ENCODE peak calls at places on chromosomes 16 and 17, in nine cellular contexts. One of them, this sample, is unnamed.

GRCh38 chr16:76204249-76204648 is 73.0 kb upstream of the CNTNAP4 start:
- DNase-seq in activated CD4-positive, alpha-beta memory T cell treated with anti-CD3 and anti-CD28 coated beads for 36 hours: no peak
- DNase-seq in NCI-H2081: no peak
- DNase-seq in SK-MEL-5: no peak
- DNase-seq in head of caudate nucleus: no peak
- DNase-seq in activated CD4-positive, alpha-beta T cell treated with anti-CD3 and anti-CD28 coated beads, Interleukin-2, amount 50 U/mL, for 1 hour: no peak
- DNase-seq in mucosa of descending colon: no peak
- DNase-seq in activated B cell treated with CpG ODN at 0.5 μM for 24 hours: no peak
- DNase-seq in globus pallidus: no peak
- DNase-seq in this sample: no peak

GRCh38 chr17:71251276-71251675 is 869.5 kb upstream of the SOX9 start:
- DNase-seq in activated CD4-positive, alpha-beta memory T cell treated with anti-CD3 and anti-CD28 coated beads for 36 hours: no peak
- DNase-seq in NCI-H2081: no peak
- DNase-seq in SK-MEL-5: peak; percentile 11
- DNase-seq in head of caudate nucleus: no peak
- DNase-seq in activated CD4-positive, alpha-beta T cell treated with anti-CD3 and anti-CD28 coated beads, Interleukin-2, amount 50 U/mL, for 1 hour: no peak
- DNase-seq in mucosa of descending colon: no peak
- DNase-seq in activated B cell treated with CpG ODN at 0.5 μM for 24 hours: no peak
- DNase-seq in globus pallidus: no peak
- DNase-seq in this sample: no peak

GRCh38 chr17:67366193-67367157 is at the start of gene PSMD12:
- DNase-seq in activated CD4-positive, alpha-beta memory T cell treated with anti-CD3 and anti-CD28 coated beads for 36 hours: peak; percentile 96
- DNase-seq in NCI-H2081: peak; percentile 95
- DNase-seq in SK-MEL-5: peak; percentile 94
- DNase-seq in head of caudate nucleus: peak; percentile 95
- DNase-seq in activated CD4-positive, alpha-beta T cell treated with anti-CD3 and anti-CD28 coated beads, Interleukin-2, amount 50 U/mL, for 1 hour: peak; percentile 92
- DNase-seq in mucosa of descending colon: peak; percentile 96
- DNase-seq in activated B cell treated with CpG ODN at 0.5 μM for 24 hours: peak; percentile 94
- DNase-seq in globus pallidus: peak; percentile 91
- DNase-seq in this sample: peak; percentile 88

GRCh38 chr17:48335168-48335567 is 94.8 kb downstream of the SKAP1 start:
- DNase-seq in activated CD4-positive, alpha-beta memory T cell treated with anti-CD3 and anti-CD28 coated beads for 36 hours: no peak
- DNase-seq in NCI-H2081: no peak
- DNase-seq in SK-MEL-5: no peak
- DNase-seq in head of caudate nucleus: no peak
- DNase-seq in activated CD4-positive, alpha-beta T cell treated with anti-CD3 and anti-CD28 coated beads, Interleukin-2, amount 50 U/mL, for 1 hour: no peak
- DNase-seq in mucosa of descending colon: no peak
- DNase-seq in activated B cell treated with CpG ODN at 0.5 μM for 24 hours: no peak
- DNase-seq in globus pallidus: no peak
- DNase-seq in this sample: no peak

GRCh38 chr17:63421681-63422645 is 24.1 kb downstream of the CYB561 start:
- DNase-seq in activated CD4-positive, alpha-beta memory T cell treated with anti-CD3 and anti-CD28 coated beads for 36 hours: no peak
- DNase-seq in NCI-H2081: no peak
- DNase-seq in SK-MEL-5: no peak
- DNase-seq in head of caudate nucleus: no peak
- DNase-seq in activated CD4-positive, alpha-beta T cell treated with anti-CD3 and anti-CD28 coated beads, Interleukin-2, amount 50 U/mL, for 1 hour: no peak
- DNase-seq in mucosa of descending colon: no peak
- DNase-seq in activated B cell treated with CpG ODN at 0.5 μM for 24 hours: no peak
- DNase-seq in globus pallidus: no peak
- DNase-seq in this sample: no peak

GRCh38 chr17:78764871-78765270 is 17.2 kb downstream of the CYTH1 start:
- DNase-seq in activated CD4-positive, alpha-beta memory T cell treated with anti-CD3 and anti-CD28 coated beads for 36 hours: no peak
- DNase-seq in NCI-H2081: no peak
- DNase-seq in SK-MEL-5: no peak
- DNase-seq in head of caudate nucleus: peak; percentile 22
- DNase-seq in activated CD4-positive, alpha-beta T cell treated with anti-CD3 and anti-CD28 coated beads, Interleukin-2, amount 50 U/mL, for 1 hour: no peak
- DNase-seq in mucosa of descending colon: no peak
- DNase-seq in activated B cell treated with CpG ODN at 0.5 μM for 24 hours: no peak
- DNase-seq in globus pallidus: peak; percentile 78
- DNase-seq in this sample: no peak

GRCh38 chr16:24116989-24117388 is 139.1 kb upstream of the CACNG3 start:
- DNase-seq in activated CD4-positive, alpha-beta memory T cell treated with anti-CD3 and anti-CD28 coated beads for 36 hours: no peak
- DNase-seq in NCI-H2081: no peak
- DNase-seq in SK-MEL-5: no peak
- DNase-seq in head of caudate nucleus: no peak
- DNase-seq in activated CD4-positive, alpha-beta T cell treated with anti-CD3 and anti-CD28 coated beads, Interleukin-2, amount 50 U/mL, for 1 hour: no peak
- DNase-seq in mucosa of descending colon: no peak
- DNase-seq in activated B cell treated with CpG ODN at 0.5 μM for 24 hours: no peak
- DNase-seq in globus pallidus: no peak
- DNase-seq in this sample: no peak

GRCh38 chr17:16512011-16512410 is 20.0 kb upstream of the LRRC75A start:
- DNase-seq in activated CD4-positive, alpha-beta memory T cell treated with anti-CD3 and anti-CD28 coated beads for 36 hours: no peak
- DNase-seq in NCI-H2081: peak; percentile 51
- DNase-seq in SK-MEL-5: no peak
- DNase-seq in head of caudate nucleus: no peak
- DNase-seq in activated CD4-positive, alpha-beta T cell treated with anti-CD3 and anti-CD28 coated beads, Interleukin-2, amount 50 U/mL, for 1 hour: no peak
- DNase-seq in mucosa of descending colon: no peak
- DNase-seq in activated B cell treated with CpG ODN at 0.5 μM for 24 hours: no peak
- DNase-seq in globus pallidus: no peak
- DNase-seq in this sample: no peak

GRCh38 chr16:371729-372521 is 1.6 kb upstream of the MRPL28 start:
- DNase-seq in activated CD4-positive, alpha-beta memory T cell treated with anti-CD3 and anti-CD28 coated beads for 36 hours: no peak
- DNase-seq in NCI-H2081: no peak
- DNase-seq in SK-MEL-5: no peak
- DNase-seq in head of caudate nucleus: no peak
- DNase-seq in activated CD4-positive, alpha-beta T cell treated with anti-CD3 and anti-CD28 coated beads, Interleukin-2, amount 50 U/mL, for 1 hour: no peak
- DNase-seq in mucosa of descending colon: no peak
- DNase-seq in activated B cell treated with CpG ODN at 0.5 μM for 24 hours: no peak
- DNase-seq in globus pallidus: no peak
- DNase-seq in this sample: no peak

GRCh38 chr17:60393840-60394529 is 2.1 kb upstream of the USP32 start:
- DNase-seq in activated CD4-positive, alpha-beta memory T cell treated with anti-CD3 and anti-CD28 coated beads for 36 hours: no peak
- DNase-seq in NCI-H2081: no peak
- DNase-seq in SK-MEL-5: no peak
- DNase-seq in head of caudate nucleus: no peak
- DNase-seq in activated CD4-positive, alpha-beta T cell treated with anti-CD3 and anti-CD28 coated beads, Interleukin-2, amount 50 U/mL, for 1 hour: no peak
- DNase-seq in mucosa of descending colon: no peak
- DNase-seq in activated B cell treated with CpG ODN at 0.5 μM for 24 hours: no peak
- DNase-seq in globus pallidus: no peak
- DNase-seq in this sample: no peak

GRCh38 chr17:80678621-80679020 is 134.0 kb downstream of the RPTOR start:
- DNase-seq in activated CD4-positive, alpha-beta memory T cell treated with anti-CD3 and anti-CD28 coated beads for 36 hours: peak; percentile 67
- DNase-seq in NCI-H2081: no peak
- DNase-seq in SK-MEL-5: no peak
- DNase-seq in head of caudate nucleus: peak; percentile 19
- DNase-seq in activated CD4-positive, alpha-beta T cell treated with anti-CD3 and anti-CD28 coated beads, Interleukin-2, amount 50 U/mL, for 1 hour: peak; percentile 20
- DNase-seq in mucosa of descending colon: no peak
- DNase-seq in activated B cell treated with CpG ODN at 0.5 μM for 24 hours: no peak
- DNase-seq in globus pallidus: peak; percentile 44
- DNase-seq in this sample: no peak

GRCh38 chr16:22297114-22297870 is at the start of gene POLR3E:
- DNase-seq in activated CD4-positive, alpha-beta memory T cell treated with anti-CD3 and anti-CD28 coated beads for 36 hours: peak; percentile 100
- DNase-seq in NCI-H2081: peak; percentile 94
- DNase-seq in SK-MEL-5: peak; percentile 96
- DNase-seq in head of caudate nucleus: peak; percentile 98
- DNase-seq in activated CD4-positive, alpha-beta T cell treated with anti-CD3 and anti-CD28 coated beads, Interleukin-2, amount 50 U/mL, for 1 hour: peak; percentile 100
- DNase-seq in mucosa of descending colon: peak; percentile 99
- DNase-seq in activated B cell treated with CpG ODN at 0.5 μM for 24 hours: peak; percentile 100
- DNase-seq in globus pallidus: peak; percentile 98
- DNase-seq in this sample: peak; percentile 99

GRCh38 chr17:17575360-17576251 is 15.9 kb downstream of the PEMT start:
- DNase-seq in activated CD4-positive, alpha-beta memory T cell treated with anti-CD3 and anti-CD28 coated beads for 36 hours: no peak
- DNase-seq in NCI-H2081: no peak
- DNase-seq in SK-MEL-5: no peak
- DNase-seq in head of caudate nucleus: no peak
- DNase-seq in activated CD4-positive, alpha-beta T cell treated with anti-CD3 and anti-CD28 coated beads, Interleukin-2, amount 50 U/mL, for 1 hour: no peak
- DNase-seq in mucosa of descending colon: no peak
- DNase-seq in activated B cell treated with CpG ODN at 0.5 μM for 24 hours: no peak
- DNase-seq in globus pallidus: no peak
- DNase-seq in this sample: no peak

GRCh38 chr17:7208754-7209460 is 10.7 kb downstream of the DLG4 start:
- DNase-seq in activated CD4-positive, alpha-beta memory T cell treated with anti-CD3 and anti-CD28 coated beads for 36 hours: no peak
- DNase-seq in NCI-H2081: no peak
- DNase-seq in SK-MEL-5: no peak
- DNase-seq in head of caudate nucleus: no peak
- DNase-seq in activated CD4-positive, alpha-beta T cell treated with anti-CD3 and anti-CD28 coated beads, Interleukin-2, amount 50 U/mL, for 1 hour: no peak
- DNase-seq in mucosa of descending colon: peak; percentile 20
- DNase-seq in activated B cell treated with CpG ODN at 0.5 μM for 24 hours: no peak
- DNase-seq in globus pallidus: no peak
- DNase-seq in this sample: no peak

GRCh38 chr17:70767102-70767701 is 597.9 kb downstream of the KCNJ2 start:
- DNase-seq in activated CD4-positive, alpha-beta memory T cell treated with anti-CD3 and anti-CD28 coated beads for 36 hours: no peak
- DNase-seq in NCI-H2081: peak; percentile 61
- DNase-seq in SK-MEL-5: peak; percentile 68
- DNase-seq in head of caudate nucleus: no peak
- DNase-seq in activated CD4-positive, alpha-beta T cell treated with anti-CD3 and anti-CD28 coated beads, Interleukin-2, amount 50 U/mL, for 1 hour: no peak
- DNase-seq in mucosa of descending colon: no peak
- DNase-seq in activated B cell treated with CpG ODN at 0.5 μM for 24 hours: no peak
- DNase-seq in globus pallidus: peak; percentile 47
- DNase-seq in this sample: no peak

GRCh38 chr17:19270951-19271611 is 33.9 kb downstream of the EPN2 start:
- DNase-seq in activated CD4-positive, alpha-beta memory T cell treated with anti-CD3 and anti-CD28 coated beads for 36 hours: no peak
- DNase-seq in NCI-H2081: no peak
- DNase-seq in SK-MEL-5: no peak
- DNase-seq in head of caudate nucleus: no peak
- DNase-seq in activated CD4-positive, alpha-beta T cell treated with anti-CD3 and anti-CD28 coated beads, Interleukin-2, amount 50 U/mL, for 1 hour: no peak
- DNase-seq in mucosa of descending colon: no peak
- DNase-seq in activated B cell treated with CpG ODN at 0.5 μM for 24 hours: peak; percentile 18
- DNase-seq in globus pallidus: no peak
- DNase-seq in this sample: no peak

GRCh38 chr16:73232555-73233422 is 184.9 kb upstream of the ZFHX3 start:
- DNase-seq in activated CD4-positive, alpha-beta memory T cell treated with anti-CD3 and anti-CD28 coated beads for 36 hours: no peak
- DNase-seq in NCI-H2081: no peak
- DNase-seq in SK-MEL-5: peak; percentile 13
- DNase-seq in head of caudate nucleus: peak; percentile 54
- DNase-seq in activated CD4-positive, alpha-beta T cell treated with anti-CD3 and anti-CD28 coated beads, Interleukin-2, amount 50 U/mL, for 1 hour: no peak
- DNase-seq in mucosa of descending colon: no peak
- DNase-seq in activated B cell treated with CpG ODN at 0.5 μM for 24 hours: no peak
- DNase-seq in globus pallidus: peak; percentile 39
- DNase-seq in this sample: no peak

GRCh38 chr17:28612936-28613872 is 781 bp downstream of the RSKR start:
- DNase-seq in activated CD4-positive, alpha-beta memory T cell treated with anti-CD3 and anti-CD28 coated beads for 36 hours: peak; percentile 32
- DNase-seq in NCI-H2081: no peak
- DNase-seq in SK-MEL-5: peak; percentile 60
- DNase-seq in head of caudate nucleus: no peak
- DNase-seq in activated CD4-positive, alpha-beta T cell treated with anti-CD3 and anti-CD28 coated beads, Interleukin-2, amount 50 U/mL, for 1 hour: peak; percentile 32
- DNase-seq in mucosa of descending colon: no peak
- DNase-seq in activated B cell treated with CpG ODN at 0.5 μM for 24 hours: peak; percentile 26
- DNase-seq in globus pallidus: peak; percentile 29
- DNase-seq in this sample: peak; percentile 62

GRCh38 chr17:78529871-78530670 is 47.1 kb downstream of the DNAH17 start:
- DNase-seq in activated CD4-positive, alpha-beta memory T cell treated with anti-CD3 and anti-CD28 coated beads for 36 hours: no peak
- DNase-seq in NCI-H2081: peak; percentile 98
- DNase-seq in SK-MEL-5: no peak
- DNase-seq in head of caudate nucleus: peak; percentile 14
- DNase-seq in activated CD4-positive, alpha-beta T cell treated with anti-CD3 and anti-CD28 coated beads, Interleukin-2, amount 50 U/mL, for 1 hour: no peak
- DNase-seq in mucosa of descending colon: peak; percentile 70
- DNase-seq in activated B cell treated with CpG ODN at 0.5 μM for 24 hours: no peak
- DNase-seq in globus pallidus: peak; percentile 48
- DNase-seq in this sample: no peak

GRCh38 chr16:6846452-6846851 is 486.2 kb upstream of the RBFOX1 start:
- DNase-seq in activated CD4-positive, alpha-beta memory T cell treated with anti-CD3 and anti-CD28 coated beads for 36 hours: no peak
- DNase-seq in NCI-H2081: no peak
- DNase-seq in SK-MEL-5: no peak
- DNase-seq in head of caudate nucleus: no peak
- DNase-seq in activated CD4-positive, alpha-beta T cell treated with anti-CD3 and anti-CD28 coated beads, Interleukin-2, amount 50 U/mL, for 1 hour: no peak
- DNase-seq in mucosa of descending colon: no peak
- DNase-seq in activated B cell treated with CpG ODN at 0.5 μM for 24 hours: no peak
- DNase-seq in globus pallidus: no peak
- DNase-seq in this sample: no peak

GRCh38 chr17:79838541-79839274 is 532 bp downstream of the CBX4 start:
- DNase-seq in activated CD4-positive, alpha-beta memory T cell treated with anti-CD3 and anti-CD28 coated beads for 36 hours: peak; percentile 72
- DNase-seq in NCI-H2081: no peak
- DNase-seq in SK-MEL-5: peak; percentile 59
- DNase-seq in head of caudate nucleus: peak; percentile 65
- DNase-seq in activated CD4-positive, alpha-beta T cell treated with anti-CD3 and anti-CD28 coated beads, Interleukin-2, amount 50 U/mL, for 1 hour: peak; percentile 43
- DNase-seq in mucosa of descending colon: peak; percentile 80
- DNase-seq in activated B cell treated with CpG ODN at 0.5 μM for 24 hours: peak; percentile 52
- DNase-seq in globus pallidus: peak; percentile 76
- DNase-seq in this sample: peak; percentile 76

GRCh38 chr17:39462644-39463375 is 1.5 kb downstream of the CDK12 start:
- DNase-seq in activated CD4-positive, alpha-beta memory T cell treated with anti-CD3 and anti-CD28 coated beads for 36 hours: peak; percentile 16
- DNase-seq in NCI-H2081: no peak
- DNase-seq in SK-MEL-5: no peak
- DNase-seq in head of caudate nucleus: no peak
- DNase-seq in activated CD4-positive, alpha-beta T cell treated with anti-CD3 and anti-CD28 coated beads, Interleukin-2, amount 50 U/mL, for 1 hour: no peak
- DNase-seq in mucosa of descending colon: no peak
- DNase-seq in activated B cell treated with CpG ODN at 0.5 μM for 24 hours: peak; percentile 17
- DNase-seq in globus pallidus: peak; percentile 5
- DNase-seq in this sample: peak; percentile 10

GRCh38 chr17:64687959-64688358 is 25.9 kb upstream of the SMURF2 start:
- DNase-seq in activated CD4-positive, alpha-beta memory T cell treated with anti-CD3 and anti-CD28 coated beads for 36 hours: no peak
- DNase-seq in NCI-H2081: no peak
- DNase-seq in SK-MEL-5: no peak
- DNase-seq in head of caudate nucleus: no peak
- DNase-seq in activated CD4-positive, alpha-beta T cell treated with anti-CD3 and anti-CD28 coated beads, Interleukin-2, amount 50 U/mL, for 1 hour: no peak
- DNase-seq in mucosa of descending colon: no peak
- DNase-seq in activated B cell treated with CpG ODN at 0.5 μM for 24 hours: no peak
- DNase-seq in globus pallidus: no peak
- DNase-seq in this sample: no peak

GRCh38 chr17:42361781-42362186 is 26.5 kb downstream of the STAT3 start:
- DNase-seq in activated CD4-positive, alpha-beta memory T cell treated with anti-CD3 and anti-CD28 coated beads for 36 hours: peak; percentile 73
- DNase-seq in NCI-H2081: no peak
- DNase-seq in SK-MEL-5: peak; percentile 46
- DNase-seq in head of caudate nucleus: no peak
- DNase-seq in activated CD4-positive, alpha-beta T cell treated with anti-CD3 and anti-CD28 coated beads, Interleukin-2, amount 50 U/mL, for 1 hour: peak; percentile 21
- DNase-seq in mucosa of descending colon: no peak
- DNase-seq in activated B cell treated with CpG ODN at 0.5 μM for 24 hours: no peak
- DNase-seq in globus pallidus: no peak
- DNase-seq in this sample: no peak

GRCh38 chr17:52148969-52149351 is 9.6 kb downstream of the CA10 start:
- DNase-seq in activated CD4-positive, alpha-beta memory T cell treated with anti-CD3 and anti-CD28 coated beads for 36 hours: no peak
- DNase-seq in NCI-H2081: peak; percentile 47
- DNase-seq in SK-MEL-5: no peak
- DNase-seq in head of caudate nucleus: no peak
- DNase-seq in activated CD4-positive, alpha-beta T cell treated with anti-CD3 and anti-CD28 coated beads, Interleukin-2, amount 50 U/mL, for 1 hour: no peak
- DNase-seq in mucosa of descending colon: no peak
- DNase-seq in activated B cell treated with CpG ODN at 0.5 μM for 24 hours: no peak
- DNase-seq in globus pallidus: no peak
- DNase-seq in this sample: no peak

GRCh38 chr16:86676216-86676800 is 98.0 kb downstream of the FOXL1 start:
- DNase-seq in activated CD4-positive, alpha-beta memory T cell treated with anti-CD3 and anti-CD28 coated beads for 36 hours: no peak
- DNase-seq in NCI-H2081: no peak
- DNase-seq in SK-MEL-5: no peak
- DNase-seq in head of caudate nucleus: no peak
- DNase-seq in activated CD4-positive, alpha-beta T cell treated with anti-CD3 and anti-CD28 coated beads, Interleukin-2, amount 50 U/mL, for 1 hour: no peak
- DNase-seq in mucosa of descending colon: no peak
- DNase-seq in activated B cell treated with CpG ODN at 0.5 μM for 24 hours: no peak
- DNase-seq in globus pallidus: no peak
- DNase-seq in this sample: no peak

GRCh38 chr16:49717693-49718092 is 138.2 kb downstream of the ZNF423 start:
- DNase-seq in activated CD4-positive, alpha-beta memory T cell treated with anti-CD3 and anti-CD28 coated beads for 36 hours: no peak
- DNase-seq in NCI-H2081: no peak
- DNase-seq in SK-MEL-5: no peak
- DNase-seq in head of caudate nucleus: no peak
- DNase-seq in activated CD4-positive, alpha-beta T cell treated with anti-CD3 and anti-CD28 coated beads, Interleukin-2, amount 50 U/mL, for 1 hour: no peak
- DNase-seq in mucosa of descending colon: no peak
- DNase-seq in activated B cell treated with CpG ODN at 0.5 μM for 24 hours: no peak
- DNase-seq in globus pallidus: no peak
- DNase-seq in this sample: no peak

GRCh38 chr16:78773316-78773715 is 673.9 kb downstream of the WWOX start:
- DNase-seq in activated CD4-positive, alpha-beta memory T cell treated with anti-CD3 and anti-CD28 coated beads for 36 hours: peak; percentile 66
- DNase-seq in NCI-H2081: no peak
- DNase-seq in SK-MEL-5: no peak
- DNase-seq in head of caudate nucleus: no peak
- DNase-seq in activated CD4-positive, alpha-beta T cell treated with anti-CD3 and anti-CD28 coated beads, Interleukin-2, amount 50 U/mL, for 1 hour: no peak
- DNase-seq in mucosa of descending colon: no peak
- DNase-seq in activated B cell treated with CpG ODN at 0.5 μM for 24 hours: no peak
- DNase-seq in globus pallidus: no peak
- DNase-seq in this sample: no peak

GRCh38 chr17:12290207-12290606 is 269.5 kb downstream of the MAP2K4 start:
- DNase-seq in activated CD4-positive, alpha-beta memory T cell treated with anti-CD3 and anti-CD28 coated beads for 36 hours: no peak
- DNase-seq in NCI-H2081: no peak
- DNase-seq in SK-MEL-5: no peak
- DNase-seq in head of caudate nucleus: no peak
- DNase-seq in activated CD4-positive, alpha-beta T cell treated with anti-CD3 and anti-CD28 coated beads, Interleukin-2, amount 50 U/mL, for 1 hour: no peak
- DNase-seq in mucosa of descending colon: no peak
- DNase-seq in activated B cell treated with CpG ODN at 0.5 μM for 24 hours: no peak
- DNase-seq in globus pallidus: no peak
- DNase-seq in this sample: no peak

GRCh38 chr16:50741225-50741807 is 570 bp upstream of the CYLD start:
- DNase-seq in activated CD4-positive, alpha-beta memory T cell treated with anti-CD3 and anti-CD28 coated beads for 36 hours: no peak
- DNase-seq in NCI-H2081: no peak
- DNase-seq in SK-MEL-5: no peak
- DNase-seq in head of caudate nucleus: peak; percentile 15
- DNase-seq in activated CD4-positive, alpha-beta T cell treated with anti-CD3 and anti-CD28 coated beads, Interleukin-2, amount 50 U/mL, for 1 hour: no peak
- DNase-seq in mucosa of descending colon: peak; percentile 63
- DNase-seq in activated B cell treated with CpG ODN at 0.5 μM for 24 hours: no peak
- DNase-seq in globus pallidus: no peak
- DNase-seq in this sample: no peak

GRCh38 chr17:72487731-72488325 is 367.0 kb downstream of the SOX9 start:
- DNase-seq in activated CD4-positive, alpha-beta memory T cell treated with anti-CD3 and anti-CD28 coated beads for 36 hours: no peak
- DNase-seq in NCI-H2081: peak; percentile 7
- DNase-seq in SK-MEL-5: no peak
- DNase-seq in head of caudate nucleus: no peak
- DNase-seq in activated CD4-positive, alpha-beta T cell treated with anti-CD3 and anti-CD28 coated beads, Interleukin-2, amount 50 U/mL, for 1 hour: no peak
- DNase-seq in mucosa of descending colon: no peak
- DNase-seq in activated B cell treated with CpG ODN at 0.5 μM for 24 hours: no peak
- DNase-seq in globus pallidus: no peak
- DNase-seq in this sample: no peak